ENCODE peak calls at places on chromosomes 1 and 21, in four cellular contexts. A, V, G and B are unnamed samples.

GRCh38 chr1:85371021-85371420 is 93.9 kb downstream of the DDAH1 start:
- DNase-seq in G (no peak), V (no peak), A (no peak), B (no peak)

GRCh38 chr1:31624354-31625179 is 7.1 kb downstream of the HCRTR1 start:
- DNase-seq in V (peak), G (no peak), A (no peak), B (no peak)

GRCh38 chr21:39121600-39122355 is 61.5 kb downstream of the PSMG1 start:
- DNase-seq in A (no peak), V (no peak), G (no peak), B (no peak)

GRCh38 chr21:17370263-17370662 is 142.6 kb upstream of the CXADR start:
- DNase-seq in G (no peak), V (no peak), A (no peak), B (no peak)

GRCh38 chr1:94727846-94728715 is 92.1 kb upstream of the SLC44A3 start:
- DNase-seq in A (no peak), V (no peak), G (no peak), B (no peak)

GRCh38 chr1:213606252-213606820 is 381.4 kb upstream of the PROX1 start:
- DNase-seq in A (no peak), V (no peak), G (no peak), B (no peak)

GRCh38 chr1:211609120-211610024 is 30.4 kb upstream of the SLC30A1 start:
- DNase-seq in G (no peak), A (no peak), V (no peak), B (no peak)

GRCh38 chr1:3623441-3624150 is 1.2 kb upstream of the TPRG1L start:
- DNase-seq in A (no peak), G (no peak), V (no peak), B (no peak)

GRCh38 chr1:231139125-231139649 is 22.7 kb upstream of the TRIM67 start:
- DNase-seq in V (no peak), A (no peak), G (no peak), B (no peak)

GRCh38 chr1:91011726-91012125 is 10.1 kb downstream of the ZNF644 start:
- DNase-seq in V (no peak), A (no peak), G (no peak), B (no peak)

DNA sequence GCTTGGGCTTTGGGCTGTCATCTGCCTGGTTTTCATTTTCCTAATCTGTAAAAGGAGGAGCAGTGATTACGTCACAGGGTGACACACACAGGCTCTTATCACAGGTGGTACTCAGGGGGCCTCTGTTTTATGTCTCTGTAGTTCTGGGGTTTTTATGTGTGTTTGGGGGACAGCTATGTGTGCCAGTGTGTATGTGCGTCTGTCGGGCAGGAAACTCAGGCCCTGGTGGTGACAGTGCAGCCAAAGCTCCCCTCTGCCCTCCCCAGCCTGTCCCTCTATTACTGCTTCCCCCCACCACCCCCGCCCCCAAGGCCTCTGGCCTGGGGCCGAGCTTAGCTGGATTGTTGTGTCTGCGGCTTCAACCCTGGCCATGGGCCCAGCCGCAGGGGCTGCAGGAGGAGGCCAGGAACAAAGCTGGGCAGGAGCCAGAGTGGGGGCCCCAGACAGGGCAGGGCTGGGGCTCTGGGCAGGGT is 13.3 kb downstream of the MFAP2 start:
- DNase-seq in A (no peak), G (no peak), V (no peak), B (no peak)
- TF ChIP-seq SPI1 in A (no peak), G (no peak), V (no peak), B (no peak)

DNA sequence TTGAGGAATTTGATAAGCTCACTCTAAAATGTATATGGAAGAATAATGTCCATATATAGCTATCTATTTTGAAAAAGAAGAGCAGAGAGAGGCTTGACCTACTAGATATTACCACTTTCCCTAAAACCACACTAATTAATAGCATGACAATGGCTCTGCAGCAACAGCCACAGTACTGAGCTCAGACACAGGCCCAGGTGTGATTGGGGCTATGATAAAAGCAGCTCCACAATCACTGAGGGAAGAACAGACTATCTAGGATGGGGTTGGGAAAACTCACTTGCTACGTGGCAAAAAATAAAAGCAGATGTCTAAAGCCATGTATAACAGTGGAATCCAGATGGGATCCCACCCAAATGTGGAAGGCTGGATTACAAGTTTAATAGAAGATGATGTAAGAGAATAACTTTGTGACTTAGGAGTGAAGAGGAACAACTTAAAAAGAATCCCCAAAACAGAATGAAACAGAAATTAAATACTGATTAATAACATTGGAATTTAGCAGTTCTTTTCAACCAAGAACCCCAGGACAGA is 80.8 kb upstream of the RAB4A start:
- DNase-seq in V (no peak), A (no peak), G (no peak), B (no peak)
- TF ChIP-seq SPI1 in V (no peak), A (no peak), G (no peak), B (no peak)

DNA sequence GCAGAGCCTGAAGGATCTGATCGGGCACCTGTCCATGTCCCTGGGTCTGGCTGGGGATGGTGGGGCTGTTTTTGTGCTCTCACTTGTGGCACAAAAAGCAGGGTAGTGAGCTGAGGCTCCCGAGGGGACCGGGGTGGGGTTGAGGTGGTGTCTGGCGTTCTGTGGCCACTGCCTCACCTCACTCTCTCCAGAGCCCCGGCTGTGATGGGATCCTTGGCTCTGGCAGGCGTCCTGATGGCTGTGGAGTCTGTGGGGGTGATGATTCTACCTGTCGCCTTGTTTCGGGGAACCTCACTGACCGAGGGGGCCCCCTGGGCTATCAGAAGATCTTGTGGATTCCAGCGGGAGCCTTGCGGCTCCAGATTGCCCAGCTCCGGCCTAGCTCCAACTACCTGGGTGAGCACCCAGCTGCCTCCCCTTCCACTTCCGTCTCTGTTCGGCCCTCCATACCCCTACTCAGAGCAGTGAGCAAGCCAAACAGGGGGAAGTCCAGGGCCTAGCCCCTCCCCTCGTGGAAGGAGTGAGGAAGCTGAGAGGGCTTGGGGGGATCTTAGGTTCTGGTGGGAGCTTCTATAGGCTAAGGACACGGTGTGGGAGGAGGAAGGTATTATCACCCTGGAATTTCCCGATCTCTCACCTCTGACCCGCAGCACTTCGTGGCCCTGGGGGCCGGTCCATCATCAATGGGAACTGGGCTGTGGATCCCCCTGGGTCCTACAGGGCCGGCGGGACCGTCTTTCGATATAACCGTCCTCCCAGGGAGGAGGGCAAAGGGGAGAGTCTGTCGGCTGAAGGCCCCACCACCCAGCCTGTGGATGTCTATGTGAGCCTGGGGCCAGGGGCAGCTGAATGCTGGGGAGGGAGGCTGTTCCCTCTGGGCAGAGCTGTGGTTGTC is 7.0 kb downstream of the ADAMTSL4 start:
- DNase-seq in G (no peak), V (no peak), A (no peak), B (no peak)
- TF ChIP-seq SPI1 in G (no peak), V (no peak), A (no peak), B (no peak)

DNA sequence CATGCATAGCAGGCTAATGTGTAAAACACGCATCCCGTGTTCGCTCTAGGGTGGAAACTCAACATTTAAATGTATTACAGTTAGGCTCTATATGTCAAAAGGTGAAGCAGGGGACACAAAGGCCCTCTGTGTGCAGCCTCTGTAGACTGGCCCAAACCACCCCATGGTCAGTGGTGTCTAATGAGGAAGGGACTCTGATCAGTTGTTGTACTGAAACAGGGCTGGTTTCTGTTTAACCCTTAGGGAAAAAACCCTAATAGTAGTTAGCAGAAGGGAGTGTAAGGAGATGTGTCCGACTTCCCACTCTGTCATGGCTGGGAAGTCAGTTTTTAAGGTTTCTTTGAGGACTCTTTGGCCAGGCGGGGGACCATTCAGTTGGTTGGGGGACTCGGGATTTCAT is 21.5 kb upstream of the CD2 start:
- DNase-seq in G (no peak), V (no peak), A (no peak), B (no peak)
- TF ChIP-seq SPI1 in G (peak), V (no peak), A (no peak), B (peak)

GRCh38 chr1:208179303-208179702 is 64.9 kb downstream of the PLXNA2 start:
- DNase-seq in G (no peak), A (peak), V (no peak), B (no peak)
- TF ChIP-seq SPI1 in G (no peak), A (no peak), V (no peak), B (no peak)

GRCh38 chr1:8059161-8059622 is 33.1 kb upstream of the ERRFI1 start:
- DNase-seq in A (no peak), G (no peak), V (no peak), B (no peak)

GRCh38 chr1:8062861-8063260 is 36.8 kb upstream of the ERRFI1 start:
- DNase-seq in G (no peak), V (no peak), A (no peak), B (no peak)

GRCh38 chr1:8063298-8064068 is 37.4 kb upstream of the ERRFI1 start:
- DNase-seq in G (no peak), V (no peak), A (no peak), B (no peak)

GRCh38 chr1:8061673-8062386 is 35.7 kb upstream of the ERRFI1 start:
- DNase-seq in A (no peak), G (no peak), V (no peak), B (no peak)

DNA sequence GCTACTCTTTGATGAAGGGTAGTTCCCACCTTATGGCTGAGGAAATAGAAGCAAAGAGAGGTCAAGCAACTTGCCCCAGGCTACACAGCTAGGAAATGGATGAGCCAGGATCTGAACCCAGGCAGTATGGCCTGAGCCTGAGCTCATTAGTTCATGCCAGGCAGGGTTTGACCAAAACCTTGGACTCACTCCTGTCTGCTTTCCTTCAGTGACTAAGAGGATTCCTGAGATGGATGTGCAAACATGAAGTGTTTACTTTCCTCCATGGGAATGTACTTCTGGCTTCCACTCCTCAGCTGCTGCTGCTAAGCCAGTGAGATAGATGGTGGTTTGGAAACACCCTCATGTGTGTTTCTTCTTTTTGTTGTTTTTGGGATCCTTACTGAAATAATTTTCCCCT is 35.1 kb upstream of the ERRFI1 start:
- DNase-seq in A (no peak), V (no peak), G (no peak), B (no peak)
- TF ChIP-seq SPI1 in A (no peak), V (no peak), G (no peak), B (no peak)

DNA sequence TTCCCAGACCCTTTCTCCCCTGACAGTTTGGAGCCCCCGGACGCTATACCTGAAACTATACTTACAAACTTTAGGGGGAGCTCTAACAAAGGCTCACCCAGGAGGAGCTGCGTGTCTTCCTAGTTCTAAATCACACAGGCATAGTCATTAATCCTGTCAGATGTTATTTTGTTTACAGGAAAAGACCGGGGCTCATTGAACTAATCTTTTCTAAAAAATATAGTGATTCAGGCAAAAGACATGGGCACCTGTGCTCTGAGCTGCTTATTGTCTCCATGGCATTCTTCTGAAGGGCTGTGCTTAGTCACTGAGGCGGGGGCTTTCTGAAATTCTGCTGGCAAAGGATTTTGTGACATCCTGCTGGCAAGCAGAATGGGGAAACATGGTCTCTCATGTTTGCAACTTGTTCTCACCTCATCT is 1577.0 kb downstream of the NCAM2 start:
- DNase-seq in V (no peak), G (no peak), A (peak), B (no peak)
- TF ChIP-seq SPI1 in V (no peak), G (no peak), A (no peak), B (no peak)

GRCh38 chr21:25867041-25867440 is 132.3 kb downstream of the GABPA start:
- DNase-seq in A (no peak), G (no peak), V (no peak), B (no peak)
- TF ChIP-seq SPI1 in A (no peak), G (no peak), V (no peak), B (no peak)

GRCh38 chr1:34781844-34782391 is 904 bp downstream of the GJB3 start:
- DNase-seq in A (no peak), G (no peak), V (no peak), B (no peak)
- TF ChIP-seq SPI1 in A (no peak), G (no peak), V (no peak), B (no peak)